ENCODE peak calls at places on chromosomes 11 and 22, in eight cellular contexts. One of them, this sample, is unnamed.

GRCh38 chr22:20167643-20168322 is 16.9 kb upstream of the CCDC188 start:
- DNase-seq in heart left ventricle: no peak
- DNase-seq in left lung: no peak
- DNase-seq in OCI-LY7: no peak
- DNase-seq in SK-N-SH: no peak
- DNase-seq in endothelial cell: no peak
- DNase-seq in coronary artery: no peak
- DNase-seq in tibial nerve: no peak
- DNase-seq in this sample: no peak

GRCh38 chr11:61297741-61298140 is 2.6 kb upstream of the VWCE start:
- DNase-seq in endothelial cell: no peak
- DNase-seq in heart left ventricle: peak; percentile 26
- DNase-seq in OCI-LY7: no peak
- DNase-seq in SK-N-SH: no peak
- DNase-seq in tibial nerve: no peak
- DNase-seq in coronary artery: no peak
- DNase-seq in left lung: no peak
- DNase-seq in this sample: no peak

GRCh38 chr22:30733081-30733680 is 38.5 kb downstream of the OSBP2 start:
- DNase-seq in OCI-LY7: no peak
- DNase-seq in left lung: no peak
- DNase-seq in coronary artery: no peak
- DNase-seq in SK-N-SH: no peak
- DNase-seq in endothelial cell: no peak
- DNase-seq in heart left ventricle: no peak
- DNase-seq in tibial nerve: no peak
- DNase-seq in this sample: no peak

GRCh38 chr11:115761817-115762216 is 257.6 kb upstream of the CADM1 start:
- DNase-seq in endothelial cell: no peak
- DNase-seq in OCI-LY7: no peak
- DNase-seq in coronary artery: no peak
- DNase-seq in SK-N-SH: no peak
- DNase-seq in tibial nerve: no peak
- DNase-seq in left lung: no peak
- DNase-seq in heart left ventricle: no peak
- DNase-seq in this sample: no peak

GRCh38 chr11:45664376-45665205 is 831 bp downstream of the CHST1 start:
- DNase-seq in SK-N-SH: peak; percentile 79
- DNase-seq in left lung: peak; percentile 80
- DNase-seq in OCI-LY7: no peak
- DNase-seq in coronary artery: no peak
- DNase-seq in endothelial cell: no peak
- DNase-seq in heart left ventricle: no peak
- DNase-seq in tibial nerve: no peak
- DNase-seq in this sample: no peak

GRCh38 chr22:50403701-50404101 is 60.6 kb downstream of the PPP6R2 start:
- DNase-seq in heart left ventricle: peak; percentile 68
- DNase-seq in tibial nerve: peak; percentile 49
- DNase-seq in OCI-LY7: no peak
- DNase-seq in SK-N-SH: peak; percentile 77
- DNase-seq in left lung: peak; percentile 85
- DNase-seq in coronary artery: no peak
- DNase-seq in endothelial cell: no peak
- DNase-seq in this sample: no peak

GRCh38 chr11:118921929-118922744 is 3.6 kb downstream of the BCL9L start:
- DNase-seq in SK-N-SH: peak; percentile 80
- DNase-seq in tibial nerve: peak; percentile 59
- DNase-seq in coronary artery: peak; percentile 95
- DNase-seq in OCI-LY7: no peak
- DNase-seq in endothelial cell: peak; percentile 18
- DNase-seq in heart left ventricle: peak; percentile 84
- DNase-seq in left lung: peak; percentile 90
- DNase-seq in this sample: no peak

GRCh38 chr11:125871391-125872137 is 15.9 kb upstream of the HYLS1 start:
- DNase-seq in endothelial cell: peak; percentile 56
- DNase-seq in heart left ventricle: no peak
- DNase-seq in tibial nerve: no peak
- DNase-seq in left lung: no peak
- DNase-seq in OCI-LY7: peak; percentile 20
- DNase-seq in SK-N-SH: peak; percentile 65
- DNase-seq in coronary artery: no peak
- DNase-seq in this sample: no peak

GRCh38 chr11:124108158-124108557 is 7.1 kb upstream of the VWA5A start:
- DNase-seq in OCI-LY7: peak; percentile 14
- DNase-seq in tibial nerve: no peak
- DNase-seq in coronary artery: no peak
- DNase-seq in endothelial cell: peak; percentile 32
- DNase-seq in heart left ventricle: no peak
- DNase-seq in SK-N-SH: no peak
- DNase-seq in left lung: no peak
- DNase-seq in this sample: no peak

GRCh38 chr11:280762-281485 is 2.7 kb downstream of the NLRP6 start:
- DNase-seq in SK-N-SH: peak; percentile 31
- DNase-seq in OCI-LY7: no peak
- DNase-seq in heart left ventricle: peak; percentile 17
- DNase-seq in coronary artery: peak; percentile 65
- DNase-seq in tibial nerve: no peak
- DNase-seq in endothelial cell: no peak
- DNase-seq in left lung: peak; percentile 89
- DNase-seq in this sample: no peak

GRCh38 chr22:46149493-46149997 is 781 bp upstream of the PPARA start:
- DNase-seq in OCI-LY7: peak; percentile 10
- DNase-seq in coronary artery: peak; percentile 87
- DNase-seq in SK-N-SH: no peak
- DNase-seq in tibial nerve: peak; percentile 54
- DNase-seq in endothelial cell: peak; percentile 24
- DNase-seq in heart left ventricle: peak; percentile 74
- DNase-seq in left lung: peak; percentile 87
- DNase-seq in this sample: peak; percentile 40

GRCh38 chr11:118565062-118565461 is 669 bp downstream of the IFT46 start:
- DNase-seq in OCI-LY7: no peak
- DNase-seq in endothelial cell: no peak
- DNase-seq in heart left ventricle: peak; percentile 30
- DNase-seq in SK-N-SH: no peak
- DNase-seq in coronary artery: peak; percentile 75
- DNase-seq in tibial nerve: no peak
- DNase-seq in left lung: no peak
- DNase-seq in this sample: no peak

GRCh38 chr11:72451836-72452376 is 17.6 kb upstream of the CLPB start:
- DNase-seq in heart left ventricle: no peak
- DNase-seq in OCI-LY7: no peak
- DNase-seq in endothelial cell: no peak
- DNase-seq in coronary artery: no peak
- DNase-seq in tibial nerve: no peak
- DNase-seq in left lung: no peak
- DNase-seq in SK-N-SH: no peak
- DNase-seq in this sample: no peak

GRCh38 chr11:82867495-82868082 is 32.6 kb downstream of the PRCP start:
- DNase-seq in heart left ventricle: peak; percentile 73
- DNase-seq in SK-N-SH: peak; percentile 62
- DNase-seq in coronary artery: no peak
- DNase-seq in endothelial cell: peak; percentile 88
- DNase-seq in OCI-LY7: peak; percentile 92
- DNase-seq in tibial nerve: peak; percentile 79
- DNase-seq in left lung: no peak
- DNase-seq in this sample: peak; percentile 37

GRCh38 chr22:49303781-49304461 is 523.8 kb downstream of the BRD1 start:
- DNase-seq in SK-N-SH: no peak
- DNase-seq in left lung: peak; percentile 78
- DNase-seq in tibial nerve: no peak
- DNase-seq in OCI-LY7: no peak
- DNase-seq in endothelial cell: no peak
- DNase-seq in coronary artery: peak; percentile 40
- DNase-seq in heart left ventricle: peak; percentile 8
- DNase-seq in this sample: no peak

GRCh38 chr22:39466228-39467006 is 9.6 kb downstream of the MGAT3 start:
- DNase-seq in SK-N-SH: no peak
- DNase-seq in OCI-LY7: no peak
- DNase-seq in left lung: no peak
- DNase-seq in tibial nerve: no peak
- DNase-seq in endothelial cell: no peak
- DNase-seq in heart left ventricle: no peak
- DNase-seq in coronary artery: no peak
- DNase-seq in this sample: no peak

GRCh38 chr22:39463931-39464390 is 7.1 kb downstream of the MGAT3 start:
- DNase-seq in SK-N-SH: no peak
- DNase-seq in heart left ventricle: peak; percentile 46
- DNase-seq in tibial nerve: no peak
- DNase-seq in OCI-LY7: no peak
- DNase-seq in endothelial cell: no peak
- DNase-seq in left lung: no peak
- DNase-seq in coronary artery: no peak
- DNase-seq in this sample: no peak

GRCh38 chr22:39459681-39460080 is 2.9 kb downstream of the MGAT3 start:
- DNase-seq in heart left ventricle: no peak
- DNase-seq in SK-N-SH: no peak
- DNase-seq in tibial nerve: no peak
- DNase-seq in OCI-LY7: no peak
- DNase-seq in left lung: no peak
- DNase-seq in coronary artery: no peak
- DNase-seq in endothelial cell: no peak
- DNase-seq in this sample: no peak

GRCh38 chr22:39463277-39463676 is 6.5 kb downstream of the MGAT3 start:
- DNase-seq in tibial nerve: no peak
- DNase-seq in coronary artery: no peak
- DNase-seq in SK-N-SH: no peak
- DNase-seq in endothelial cell: no peak
- DNase-seq in OCI-LY7: no peak
- DNase-seq in heart left ventricle: no peak
- DNase-seq in left lung: no peak
- DNase-seq in this sample: no peak

GRCh38 chr22:39462443-39463147 is 5.8 kb downstream of the MGAT3 start:
- DNase-seq in SK-N-SH: peak; percentile 60
- DNase-seq in coronary artery: no peak
- DNase-seq in left lung: no peak
- DNase-seq in tibial nerve: no peak
- DNase-seq in heart left ventricle: peak; percentile 70
- DNase-seq in endothelial cell: no peak
- DNase-seq in OCI-LY7: no peak
- DNase-seq in this sample: no peak
- TF ChIP-seq CTCF in SK-N-SH: no peak
- TF ChIP-seq CTCF in coronary artery: no peak
- TF ChIP-seq CTCF in left lung: no peak
- TF ChIP-seq CTCF in tibial nerve: no peak
- TF ChIP-seq CTCF in heart left ventricle: peak; percentile 28
- TF ChIP-seq CTCF in endothelial cell: no peak
- TF ChIP-seq CTCF in OCI-LY7: peak; percentile 12
- TF ChIP-seq CTCF in this sample: no peak

GRCh38 chr11:71251761-71252433 is 480 bp downstream of the SHANK2 start:
- DNase-seq in left lung: no peak
- DNase-seq in heart left ventricle: no peak
- DNase-seq in tibial nerve: no peak
- DNase-seq in endothelial cell: peak; percentile 69
- DNase-seq in OCI-LY7: peak; percentile 8
- DNase-seq in SK-N-SH: peak; percentile 92
- DNase-seq in coronary artery: no peak
- DNase-seq in this sample: peak; percentile 73
- TF ChIP-seq CTCF in left lung: peak; percentile 45
- TF ChIP-seq CTCF in heart left ventricle: peak; percentile 11
- TF ChIP-seq CTCF in tibial nerve: peak; percentile 10
- TF ChIP-seq CTCF in endothelial cell: peak; percentile 52
- TF ChIP-seq CTCF in OCI-LY7: peak; percentile 41
- TF ChIP-seq CTCF in SK-N-SH: no peak
- TF ChIP-seq CTCF in coronary artery: no peak
- TF ChIP-seq CTCF in this sample: no peak

GRCh38 chr11:95149659-95150294 is 60.1 kb downstream of the ENDOD1 start:
- DNase-seq in tibial nerve: peak; percentile 35
- DNase-seq in coronary artery: no peak
- DNase-seq in endothelial cell: peak; percentile 41
- DNase-seq in heart left ventricle: peak; percentile 42
- DNase-seq in OCI-LY7: no peak
- DNase-seq in left lung: no peak
- DNase-seq in SK-N-SH: no peak
- DNase-seq in this sample: no peak

GRCh38 chr11:95148421-95148820 is 58.8 kb downstream of the ENDOD1 start:
- DNase-seq in left lung: no peak
- DNase-seq in tibial nerve: no peak
- DNase-seq in OCI-LY7: no peak
- DNase-seq in endothelial cell: no peak
- DNase-seq in coronary artery: no peak
- DNase-seq in heart left ventricle: no peak
- DNase-seq in SK-N-SH: no peak
- DNase-seq in this sample: no peak

GRCh38 chr11:95148938-95149337 is 59.3 kb downstream of the ENDOD1 start:
- DNase-seq in coronary artery: no peak
- DNase-seq in tibial nerve: no peak
- DNase-seq in OCI-LY7: no peak
- DNase-seq in SK-N-SH: no peak
- DNase-seq in heart left ventricle: no peak
- DNase-seq in left lung: no peak
- DNase-seq in endothelial cell: no peak
- DNase-seq in this sample: no peak

GRCh38 chr11:95152878-95153856 is 63.5 kb downstream of the ENDOD1 start:
- DNase-seq in heart left ventricle: no peak
- DNase-seq in coronary artery: no peak
- DNase-seq in tibial nerve: no peak
- DNase-seq in left lung: no peak
- DNase-seq in SK-N-SH: no peak
- DNase-seq in endothelial cell: no peak
- DNase-seq in OCI-LY7: peak; percentile 8
- DNase-seq in this sample: no peak

GRCh38 chr11:95150977-95151684 is 61.5 kb downstream of the ENDOD1 start:
- DNase-seq in tibial nerve: peak; percentile 88
- DNase-seq in left lung: peak; percentile 95
- DNase-seq in coronary artery: peak; percentile 92
- DNase-seq in endothelial cell: peak; percentile 88
- DNase-seq in OCI-LY7: peak; percentile 92
- DNase-seq in SK-N-SH: peak; percentile 78
- DNase-seq in heart left ventricle: peak; percentile 93
- DNase-seq in this sample: peak; percentile 78
- TF ChIP-seq CTCF in tibial nerve: peak; percentile 76
- TF ChIP-seq CTCF in left lung: peak; percentile 88
- TF ChIP-seq CTCF in coronary artery: peak; percentile 70
- TF ChIP-seq CTCF in endothelial cell: peak; percentile 74
- TF ChIP-seq CTCF in OCI-LY7: peak; percentile 79
- TF ChIP-seq CTCF in SK-N-SH: peak; percentile 58
- TF ChIP-seq CTCF in heart left ventricle: peak; percentile 83
- TF ChIP-seq CTCF in this sample: no peak

GRCh38 chr11:15035283-15035682 is 38.1 kb upstream of the CALCB start:
- DNase-seq in coronary artery: no peak
- DNase-seq in heart left ventricle: no peak
- DNase-seq in left lung: peak; percentile 53
- DNase-seq in SK-N-SH: no peak
- DNase-seq in endothelial cell: no peak
- DNase-seq in tibial nerve: no peak
- DNase-seq in OCI-LY7: no peak
- DNase-seq in this sample: no peak

GRCh38 chr11:15034687-15035267 is 38.6 kb upstream of the CALCB start:
- DNase-seq in endothelial cell: no peak
- DNase-seq in OCI-LY7: no peak
- DNase-seq in tibial nerve: no peak
- DNase-seq in SK-N-SH: no peak
- DNase-seq in heart left ventricle: no peak
- DNase-seq in left lung: peak; percentile 55
- DNase-seq in coronary artery: no peak
- DNase-seq in this sample: no peak

DNA sequence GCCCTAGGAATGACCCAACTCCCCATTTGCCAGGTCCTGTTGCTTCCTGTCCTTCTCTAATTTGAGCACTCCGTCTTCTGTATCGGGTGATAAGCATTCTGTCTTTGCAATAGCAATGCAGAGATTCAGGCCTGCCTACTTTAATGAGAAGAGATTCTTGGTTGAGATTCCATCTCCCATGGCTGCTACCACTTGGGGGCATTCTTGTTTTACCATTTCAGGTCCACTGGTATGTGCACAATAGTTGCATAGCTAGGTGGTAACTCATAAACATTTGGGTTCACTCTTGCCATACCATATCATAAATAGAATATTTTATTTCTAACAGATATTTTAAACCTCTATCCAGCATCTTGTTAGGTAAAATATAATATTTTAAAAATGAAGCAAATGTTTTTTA is 34.4 kb upstream of the CALCB start:
- DNase-seq in tibial nerve: no peak
- DNase-seq in OCI-LY7: peak; percentile 3
- DNase-seq in coronary artery: no peak
- DNase-seq in SK-N-SH: peak; percentile 21
- DNase-seq in left lung: no peak
- DNase-seq in endothelial cell: no peak
- DNase-seq in heart left ventricle: no peak
- DNase-seq in this sample: no peak
- TF ChIP-seq CTCF in tibial nerve: no peak
- TF ChIP-seq CTCF in OCI-LY7: peak; percentile 41
- TF ChIP-seq CTCF in coronary artery: no peak
- TF ChIP-seq CTCF in SK-N-SH: no peak
- TF ChIP-seq CTCF in left lung: no peak
- TF ChIP-seq CTCF in endothelial cell: no peak
- TF ChIP-seq CTCF in heart left ventricle: no peak
- TF ChIP-seq CTCF in this sample: no peak

This sample was measured in activated B cell treated with CpG ODN at 0.5 μM for 24 hours.